ENCODE peak calls at places on chromosomes 4 and X, in six cellular contexts. U is stimulated activated CD4-positive, alpha-beta T cell treated with anti-CD3 and anti-CD28 coated beads, Interleukin-1b, Interleukin-23, amount 100 ng/mL, for 48 hours; Q is CD4-positive, alpha-beta T cell; B is H4; T is posterior cingulate gyrus; Z is RCC 7860. S is an unnamed sample.

GRCh38 chr4:124018383-124019317 is 622.1 kb downstream of the SPRY1 start:
- DNase-seq in Q (no peak), T (peak), Z (no peak), U (no peak), B (no peak), S (no peak)

GRCh38 chr4:97496298-97496873 is 646.9 kb downstream of the STPG2 start:
- DNase-seq in T (no peak), U (no peak), Q (no peak), Z (peak), B (peak), S (no peak)

GRCh38 chrX:155577682-155578081 is 35.1 kb downstream of the TMLHE start:
- DNase-seq in T (peak), B (no peak), U (no peak), Z (no peak), Q (no peak), S (no peak)

GRCh38 chr4:130322439-130322838 is 1226.5 kb downstream of the C4orf33 start:
- DNase-seq in Q (no peak), U (no peak), Z (no peak), B (no peak), T (no peak), S (no peak)

GRCh38 chr4:99504804-99505502 is 5.9 kb upstream of the C4orf17 start:
- DNase-seq in Z (no peak), T (no peak), U (no peak), Q (no peak), B (peak), S (no peak)

GRCh38 chr4:182277402-182277801 is 34.2 kb downstream of the TENM3 start:
- DNase-seq in Q (no peak), Z (no peak), U (no peak), T (no peak), B (peak), S (no peak)

GRCh38 chr4:103756736-103757135 is 37.0 kb upstream of the TACR3 start:
- DNase-seq in B (no peak), T (no peak), U (no peak), Q (no peak), Z (no peak), S (no peak)

GRCh38 chrX:39948564-39948963 is 149.2 kb downstream of the BCOR start:
- DNase-seq in T (no peak), Z (no peak), U (no peak), Q (no peak), B (no peak), S (no peak)

GRCh38 chrX:46913710-46914109 is 1.5 kb downstream of the JADE3 start:
- DNase-seq in Z (no peak), Q (no peak), U (no peak), B (no peak), T (no peak), S (no peak)

GRCh38 chrX:75155454-75155829 is 641 bp downstream of the ABCB7 start:
- DNase-seq in U (no peak), Q (no peak), T (no peak), B (no peak), Z (no peak), S (no peak)

GRCh38 chrX:86806786-86807185 is 658.5 kb downstream of the DACH2 start:
- DNase-seq in Z (no peak), B (peak), U (no peak), Q (no peak), T (no peak), S (no peak)

GRCh38 chr4:706834-707598 is 1.4 kb downstream of the PCGF3 start:
- DNase-seq in Q (no peak), U (no peak), T (no peak), Z (no peak), B (no peak), S (no peak)

GRCh38 chr4:141636771-141637460 is 533 bp downstream of the IL15 start:
- DNase-seq in T (peak), B (peak), U (peak), Z (peak), Q (peak), S (no peak)

GRCh38 chrX:15915959-15916703 is 61.5 kb upstream of the AP1S2 start:
- DNase-seq in U (no peak), Z (no peak), T (no peak), B (no peak), Q (no peak), S (no peak)

GRCh38 chr4:159107203-159107921 is 4.5 kb downstream of the RAPGEF2 start:
- DNase-seq in Z (peak), B (no peak), Q (no peak), T (no peak), U (no peak), S (no peak)

GRCh38 chr4:55172694-55173287 is 47.4 kb upstream of the KDR start:
- DNase-seq in Z (peak), T (no peak), B (peak), Q (no peak), U (no peak), S (no peak)

GRCh38 chr4:112517067-112517588 is 1.1 kb upstream of the NEUROG2 start:
- DNase-seq in B (no peak), U (no peak), Z (no peak), Q (no peak), T (no peak), S (no peak)

GRCh38 chr4:113607998-113608397 is 153.5 kb downstream of the CAMK2D start:
- DNase-seq in U (no peak), Q (no peak), B (no peak), Z (no peak), T (no peak), S (no peak)

GRCh38 chr4:172553216-172553615 is 615.4 kb upstream of the GALNT7 start:
- DNase-seq in Q (no peak), T (no peak), Z (no peak), B (no peak), U (no peak), S (no peak)

GRCh38 chrX:16603822-16604221 is 46.1 kb upstream of the S100G start:
- DNase-seq in Z (no peak), U (no peak), Q (no peak), T (no peak), B (no peak), S (no peak)

GRCh38 chr4:140256335-140256734 is 102.4 kb upstream of the MAML3 start:
- DNase-seq in T (no peak), B (no peak), Q (no peak), Z (peak), U (no peak), S (no peak)

GRCh38 chr4:146975535-146975934 is 29.9 kb upstream of the TTC29 start:
- DNase-seq in T (no peak), Z (no peak), B (no peak), U (no peak), Q (no peak), S (no peak)

GRCh38 chr4:14906805-14907204 is 95.5 kb upstream of the CPEB2 start:
- DNase-seq in Q (no peak), B (no peak), U (no peak), Z (no peak), T (no peak), S (no peak)

GRCh38 chrX:71492086-71493065 is 40.5 kb upstream of the OGT start:
- DNase-seq in Z (no peak), B (no peak), Q (peak), U (peak), T (peak), S (no peak)

GRCh38 chr4:4462970-4463369 is 76.1 kb downstream of the NSG1 start:
- DNase-seq in U (no peak), Z (no peak), Q (no peak), T (no peak), B (no peak), S (no peak)

GRCh38 chrX:6228720-6229119 is at the start of gene NLGN4X:
- DNase-seq in U (no peak), T (peak), Z (no peak), Q (no peak), B (no peak), S (peak)

GRCh38 chrX:48068096-48068887 is 3.1 kb downstream of the ZNF630 start:
- DNase-seq in Q (no peak), T (no peak), Z (no peak), U (no peak), B (peak), S (no peak)

GRCh38 chrX:12701625-12702024 is 89.6 kb upstream of the PRPS2 start:
- DNase-seq in B (peak), Z (peak), T (peak), Q (no peak), U (peak), S (peak)

GRCh38 chr4:8939160-8939855 is 67.7 kb upstream of the HMX1 start:
- DNase-seq in Q (no peak), B (no peak), T (no peak), Z (no peak), U (no peak), S (no peak)

GRCh38 chrX:68829594-68830485 is 1.0 kb downstream of the EFNB1 start:
- DNase-seq in B (no peak), T (peak), U (no peak), Q (no peak), Z (no peak), S (no peak)

S was measured in anterior cingulate cortex.